ENCODE peak calls at places on chromosomes 11 and 22, in six cellular contexts. L, C, R, E, M and P are unnamed samples.

GRCh38 chr22:31160328-31160978 is 471 bp downstream of the RNF185 start:
- DNase-seq in C (peak), L (no peak), E (no peak), M (no peak), R (peak), P (peak)

GRCh38 chr11:110182886-110183285 is 89.7 kb downstream of the ZC3H12C start:
- DNase-seq in L (no peak), E (peak), R (peak), M (no peak), C (no peak), P (no peak)

GRCh38 chr11:61162092-61162935 is 1.1 kb upstream of the VPS37C start:
- DNase-seq in R (no peak), L (no peak), C (peak), M (no peak), E (peak), P (peak)

GRCh38 chr22:27719033-27719341 is 82.6 kb downstream of the MN1 start:
- DNase-seq in L (no peak), C (no peak), M (no peak), E (peak), R (no peak), P (no peak)

GRCh38 chr11:76640540-76640939 is 30.0 kb downstream of the LRRC32 start:
- DNase-seq in C (no peak), E (no peak), M (no peak), R (no peak), L (no peak), P (no peak)

GRCh38 chr11:112290462-112290894 is 29.8 kb upstream of the PLET1 start:
- DNase-seq in R (no peak), L (no peak), C (no peak), E (no peak), M (no peak), P (peak)

GRCh38 chr11:121563900-121564822 is 111.4 kb upstream of the SORL1-AS1 start:
- DNase-seq in C (peak), R (no peak), E (no peak), L (no peak), M (no peak), P (no peak)

GRCh38 chr11:68855205-68855978 is 13.7 kb upstream of the CPT1A start:
- DNase-seq in C (peak), R (peak), E (no peak), M (no peak), L (no peak), P (peak)

GRCh38 chr11:72231396-72232259 is 7.1 kb downstream of the INPPL1 start:
- DNase-seq in M (no peak), L (no peak), R (no peak), C (no peak), E (no peak), P (no peak)

DNA sequence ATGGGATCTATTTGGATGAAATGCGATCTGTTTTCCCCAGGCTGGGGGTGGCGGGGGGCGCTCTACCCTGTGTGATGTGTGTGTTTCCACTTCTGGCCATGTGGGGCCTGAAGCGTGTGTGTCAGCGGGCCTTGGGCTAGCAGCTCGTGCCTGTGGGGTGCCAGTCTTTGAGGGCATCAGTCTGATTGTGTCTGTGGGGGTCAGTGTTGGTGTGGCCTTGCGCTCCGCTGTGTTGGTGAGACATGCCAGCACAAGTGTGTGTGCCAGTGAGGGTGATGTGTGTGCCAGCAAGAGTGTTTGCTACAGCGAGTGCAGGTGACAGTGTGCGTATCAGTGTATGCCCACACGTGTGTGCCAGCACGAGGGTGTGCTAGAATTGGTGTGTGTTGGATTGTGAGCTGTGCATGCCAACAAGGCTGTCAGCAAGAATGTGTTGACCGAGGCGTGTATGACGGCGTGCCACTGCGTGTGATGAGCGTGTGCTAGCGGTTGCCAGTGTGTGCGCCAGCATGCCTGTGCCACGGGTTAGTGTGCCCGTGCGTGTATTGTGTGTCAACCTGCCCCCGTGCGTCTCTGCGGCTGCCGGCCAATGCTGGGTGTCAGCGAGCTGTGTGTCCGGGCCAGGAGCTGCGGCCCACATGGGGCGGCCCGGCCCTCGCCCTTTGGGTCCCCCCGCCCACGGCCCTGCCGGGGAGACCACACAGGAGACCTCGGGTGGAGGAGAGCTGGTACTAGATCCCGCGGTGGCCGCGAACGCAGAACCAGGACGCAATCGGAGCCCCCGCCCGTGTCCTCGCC is 519 bp downstream of the ARRB1 start:
- DNase-seq in E (peak), L (no peak), C (no peak), R (peak), M (no peak), P (peak)
- TF ChIP-seq CTCF in E (no peak), L (no peak), C (no peak), R (no peak), M (peak), P (no peak)

GRCh38 chr11:46306296-46306853 is 28.9 kb downstream of the CREB3L1 start:
- DNase-seq in C (no peak), M (no peak), E (peak), R (peak), L (no peak), P (peak)
- H3K4me3 ChIP-seq in C (no peak), M (no peak), E (no peak), R (no peak), L (no peak), P (no peak)

GRCh38 chr22:23566716-23567475 is 13.2 kb downstream of the IGLL1 start:
- DNase-seq in M (no peak), E (no peak), R (no peak), C (no peak), L (no peak), P (no peak)

GRCh38 chr22:23565942-23566715 is 14.0 kb downstream of the IGLL1 start:
- DNase-seq in R (no peak), E (no peak), M (no peak), L (no peak), C (no peak), P (no peak)

GRCh38 chr22:23564276-23564675 is 15.8 kb downstream of the IGLL1 start:
- DNase-seq in L (no peak), C (no peak), M (no peak), R (no peak), E (no peak), P (no peak)

GRCh38 chr22:23563111-23563510 is 17.0 kb downstream of the IGLL1 start:
- DNase-seq in L (no peak), R (no peak), C (no peak), E (no peak), M (no peak), P (no peak)

DNA sequence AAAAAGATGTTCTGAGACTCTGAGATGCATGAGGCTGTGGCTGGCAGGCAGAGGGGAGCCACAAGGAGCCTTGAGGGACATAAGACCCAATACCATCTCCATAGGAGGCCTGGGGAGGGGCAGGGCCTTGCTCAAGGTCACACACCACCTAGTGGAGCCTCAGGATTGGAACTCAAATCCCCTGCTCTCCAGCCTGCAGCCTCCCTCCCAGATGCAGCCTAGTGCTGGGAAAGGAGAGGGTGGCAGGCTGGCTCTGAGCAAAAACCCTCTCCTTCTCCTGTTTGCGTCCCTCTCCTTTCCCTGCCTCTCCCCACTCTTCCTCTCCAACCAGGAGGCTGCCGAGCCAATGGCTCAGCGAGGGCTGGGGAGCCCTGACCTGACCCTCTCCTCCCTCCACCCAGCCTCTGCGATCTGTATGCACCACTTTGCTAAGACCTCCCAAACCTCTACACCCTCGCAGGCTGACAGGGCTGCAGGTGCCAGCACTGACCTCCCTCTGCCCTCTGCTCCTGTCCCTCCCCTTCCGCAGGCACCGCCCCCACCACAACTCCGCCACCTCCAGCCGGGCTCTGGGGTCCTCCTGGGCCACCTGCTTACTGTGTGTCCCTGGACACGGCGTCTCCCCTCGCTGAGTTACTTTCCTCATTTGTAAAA is 14.7 kb downstream of the IGLL1 start:
- DNase-seq in C (peak), E (no peak), R (no peak), M (no peak), L (no peak), P (no peak)
- TF ChIP-seq CTCF in C (peak), E (peak), R (no peak), M (no peak), L (peak), P (no peak)

GRCh38 chr22:41301085-41302015 is at the start of gene ZC3H7B:
- DNase-seq in C (peak), E (peak), R (peak), L (no peak), M (no peak), P (peak)

GRCh38 chr22:41305646-41306045 is 4.3 kb downstream of the ZC3H7B start:
- DNase-seq in M (no peak), L (no peak), C (no peak), R (peak), E (peak), P (peak)

GRCh38 chr22:41296826-41297667 is 4.3 kb upstream of the ZC3H7B start:
- DNase-seq in M (no peak), R (no peak), E (no peak), L (no peak), C (no peak), P (no peak)

GRCh38 chr22:41302016-41302767 is 867 bp downstream of the ZC3H7B start:
- DNase-seq in M (no peak), R (no peak), E (no peak), C (no peak), L (no peak), P (no peak)

GRCh38 chr22:41300661-41301060 is 664 bp upstream of the ZC3H7B start:
- DNase-seq in M (no peak), L (no peak), E (no peak), R (no peak), C (no peak), P (no peak)
- H3K4me3 ChIP-seq in M (peak), L (peak), E (peak), R (peak), C (peak), P (peak)